ENCODE peak calls at places on chromosomes 12 and 14, in eight cellular contexts. A is HCT116, Z is SK-N-SH, W is A549, N is K562, J is HepG2, Y is GM12878, I is H1. B is an unnamed sample.

GRCh38 chr14:34203271-34203722 is 252.4 kb upstream of the EGLN3 start:
- DNase-seq in Z (no peak), N (no peak), A (no peak), Y (no peak), W (no peak), J (no peak), I (no peak), B (no peak)

GRCh38 chr12:89783321-89784060 is 74.9 kb upstream of the ATP2B1 start:
- DNase-seq in I (no peak), J (no peak), A (no peak), N (no peak), Y (no peak), Z (no peak), W (no peak), B (peak; percentile 67)

GRCh38 chr14:21852061-21852664 is 178.5 kb upstream of the OR4E1 start:
- DNase-seq in Y (no peak), W (no peak), Z (peak; percentile 2), A (peak; percentile 16), J (peak; percentile 47), I (peak; percentile 27), N (peak; percentile 29), B (peak; percentile 20)

GRCh38 chr12:104351023-104351983 is 47.8 kb downstream of the EID3 start:
- DNase-seq in W (no peak), Z (no peak), N (no peak), A (no peak), J (no peak), I (no peak), Y (no peak), B (no peak)

GRCh38 chr14:67728258-67728657 is 26.6 kb downstream of the RDH12 start:
- DNase-seq in W (no peak), J (no peak), I (no peak), A (no peak), N (no peak), Z (no peak), Y (no peak), B (no peak)

GRCh38 chr12:31736472-31736871 is 7.7 kb upstream of the AMN1 start:
- DNase-seq in Z (no peak), I (no peak), N (peak; percentile 85), Y (no peak), W (no peak), A (no peak), J (no peak), B (peak; percentile 89)

GRCh38 chr12:29537292-29537691 is 39.8 kb upstream of the OVCH1 start:
- DNase-seq in Y (no peak), W (no peak), I (no peak), A (no peak), J (no peak), N (no peak), Z (no peak), B (peak; percentile 85)

GRCh38 chr14:30608533-30609006 is 13.5 kb upstream of the SCFD1 start:
- DNase-seq in A (no peak), Z (no peak), Y (no peak), J (no peak), N (no peak), I (no peak), W (no peak), B (peak; percentile 59)

GRCh38 chr12:101044512-101045074 is 165.4 kb downstream of the SLC5A8 start:
- DNase-seq in A (no peak), Z (no peak), J (no peak), W (no peak), N (no peak), Y (no peak), I (no peak), B (no peak)

GRCh38 chr12:47818701-47819543 is 781 bp downstream of the HDAC7 start:
- DNase-seq in N (peak; percentile 83), W (peak; percentile 51), A (no peak), Z (peak; percentile 88), Y (no peak), I (no peak), J (peak; percentile 50), B (no peak)

GRCh38 chr14:99575043-99576023 is 28.7 kb downstream of the CCDC85C start:
- DNase-seq in Z (peak; percentile 71), I (no peak), J (peak; percentile 52), Y (no peak), W (peak; percentile 58), N (peak; percentile 28), A (no peak), B (peak; percentile 19)

GRCh38 chr12:49764126-49764525 is 22.8 kb downstream of the TMBIM6 start:
- DNase-seq in Y (no peak), A (no peak), W (no peak), N (no peak), Z (no peak), J (no peak), I (no peak), B (no peak)

GRCh38 chr14:47040490-47040889 is 388.9 kb upstream of the RPL10L start:
- DNase-seq in Y (no peak), A (peak; percentile 31), Z (no peak), J (peak; percentile 3), W (no peak), N (no peak), I (no peak), B (no peak)

GRCh38 chr14:33393155-33393894 is 454.6 kb downstream of the NPAS3 start:
- DNase-seq in I (no peak), Y (no peak), J (no peak), Z (no peak), W (no peak), N (no peak), A (no peak), B (no peak)

GRCh38 chr12:92470608-92471021 is 232.2 kb upstream of the PLEKHG7 start:
- DNase-seq in Z (no peak), I (no peak), J (no peak), Y (peak; percentile 91), W (no peak), N (no peak), A (no peak), B (peak; percentile 13)

GRCh38 chr12:52182456-52182855 is 9.4 kb downstream of the KRT80 start:
- DNase-seq in A (no peak), W (no peak), Y (no peak), Z (no peak), N (no peak), I (no peak), J (no peak), B (peak; percentile 23)

GRCh38 chr12:104207416-104207941 is 8.1 kb upstream of the TXNRD1 start:
- DNase-seq in Y (no peak), N (no peak), W (no peak), J (no peak), Z (no peak), A (no peak), I (no peak), B (peak; percentile 27)

DNA sequence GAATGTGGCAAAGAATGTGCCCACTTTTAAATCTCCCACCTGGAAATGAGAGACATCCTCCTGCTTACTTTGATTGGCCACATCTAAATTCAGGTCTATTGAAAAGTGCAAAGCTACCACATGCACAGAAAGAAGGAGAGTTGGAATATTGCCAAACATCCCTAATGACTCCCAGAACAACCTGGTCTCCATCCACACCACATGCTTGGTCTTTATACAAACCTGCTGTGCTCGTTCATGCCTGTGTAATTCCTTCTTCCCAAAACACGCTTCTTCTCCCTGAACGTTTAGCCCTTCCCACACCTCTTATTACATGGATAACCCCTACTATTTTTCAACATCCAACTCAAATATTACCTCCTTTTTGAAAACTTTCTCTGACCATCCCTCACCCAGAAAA is 66.2 kb upstream of the BCL2L14 start:
- DNase-seq in N (no peak), I (no peak), Z (peak; percentile 34), A (no peak), W (no peak), J (no peak), Y (no peak), B (no peak)
- TF ChIP-seq RAD21 in N (no peak), I (no peak), Z (no peak), A (no peak), W (no peak), J (no peak), Y (no peak), B (no peak)

GRCh38 chr12:46516238-46516932 is 143.8 kb upstream of the SLC38A2 start:
- DNase-seq in Y (no peak), J (no peak), A (no peak), Z (no peak), I (no peak), W (no peak), N (peak; percentile 15), B (no peak)
- TF ChIP-seq RAD21 in Y (no peak), J (no peak), A (no peak), Z (no peak), I (no peak), W (no peak), N (no peak), B (no peak)

GRCh38 chr12:41439858-41440257 is 251.7 kb downstream of the PDZRN4 start:
- DNase-seq in Z (no peak), J (no peak), Y (no peak), A (no peak), N (no peak), I (no peak), W (no peak), B (no peak)

GRCh38 chr12:41436076-41436475 is 248.0 kb downstream of the PDZRN4 start:
- DNase-seq in W (no peak), J (no peak), Y (no peak), Z (no peak), I (no peak), N (no peak), A (no peak), B (no peak)

GRCh38 chr12:41441180-41441579 is 253.1 kb downstream of the PDZRN4 start:
- DNase-seq in I (no peak), A (no peak), J (no peak), Z (no peak), Y (no peak), W (no peak), N (no peak), B (no peak)

GRCh38 chr12:41437578-41437977 is 249.5 kb downstream of the PDZRN4 start:
- DNase-seq in J (no peak), Z (no peak), Y (no peak), W (no peak), N (no peak), A (no peak), I (no peak), B (no peak)

DNA sequence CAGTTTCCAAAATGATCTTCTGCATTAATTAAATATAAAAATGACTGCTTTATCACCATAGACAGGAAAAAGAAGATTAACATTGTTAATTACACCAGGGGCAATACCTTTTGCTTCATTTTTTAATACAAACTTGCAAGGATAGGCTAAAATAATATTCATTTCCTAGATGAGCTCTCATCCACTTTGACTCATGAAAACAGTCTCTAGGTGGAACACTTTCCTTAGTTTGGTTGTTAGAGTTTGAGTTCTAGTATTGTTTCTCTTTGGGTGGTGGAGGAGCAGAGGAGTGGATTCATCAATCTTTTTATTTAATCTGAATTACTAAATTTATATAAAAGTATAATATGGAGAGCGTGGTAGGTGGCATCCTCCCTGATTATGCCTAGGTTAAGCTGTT is 251.0 kb downstream of the PDZRN4 start:
- DNase-seq in J (no peak), N (no peak), I (no peak), Z (no peak), A (no peak), Y (no peak), W (no peak), B (no peak)
- TF ChIP-seq RAD21 in J (no peak), N (no peak), I (no peak), Z (no peak), A (no peak), Y (peak; percentile 3), W (no peak), B (no peak)

DNA sequence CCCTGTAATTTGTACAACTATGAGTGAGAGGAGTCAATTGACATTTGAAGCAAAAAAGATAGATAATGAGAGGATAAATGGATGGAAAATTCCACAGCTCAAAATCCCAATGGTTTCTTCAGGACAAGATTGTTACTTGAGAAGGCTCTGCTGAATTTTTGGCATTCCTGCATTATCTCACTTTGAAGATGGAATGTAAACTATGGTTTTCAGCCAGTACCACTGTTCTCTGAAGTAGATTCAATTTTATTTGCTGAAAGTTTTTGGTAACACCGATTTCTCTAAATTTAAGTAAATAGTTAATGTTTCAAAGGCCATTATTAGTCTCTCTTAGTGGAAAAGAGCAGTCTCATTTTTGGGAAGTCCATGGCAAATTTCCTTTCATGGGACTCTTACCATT is 121.9 kb upstream of the SLC38A2 start:
- DNase-seq in I (peak; percentile 25), Z (no peak), J (peak; percentile 88), N (no peak), A (no peak), W (no peak), Y (no peak), B (peak; percentile 85)
- TF ChIP-seq RAD21 in I (no peak), Z (no peak), J (no peak), N (no peak), A (no peak), W (no peak), Y (no peak), B (peak; percentile 5)